ENCODE peak calls at places on chromosomes 6 and 20, in five cellular contexts. One of them, this sample, is unnamed. For H3K79me2 and H4K20me1, the result is how much of the 10 kb centered on the place peaks cover.

GRCh38 chr6:27592481-27593199 is 119.7 kb upstream of the ZNF184 start:
- DNase-seq in GM23338: peak
- DNase-seq in neural progenitor cell: peak
- DNase-seq in SK-N-SH: no peak
- DNase-seq in endothelial cell of umbilical vein: peak
- DNase-seq in this sample: peak

GRCh38 chr6:110547266-110547964 is 71.0 kb upstream of the SLC22A16 start:
- DNase-seq in endothelial cell of umbilical vein: no peak
- DNase-seq in SK-N-SH: no peak
- DNase-seq in GM23338: no peak
- DNase-seq in neural progenitor cell: no peak
- DNase-seq in this sample: no peak

GRCh38 chr20:59214083-59214482 is 50.5 kb downstream of the ZNF831 start:
- DNase-seq in SK-N-SH: no peak
- DNase-seq in GM23338: no peak
- DNase-seq in endothelial cell of umbilical vein: no peak
- DNase-seq in neural progenitor cell: no peak
- DNase-seq in this sample: no peak

GRCh38 chr6:24313477-24314141 is 44.2 kb downstream of the DCDC2 start:
- DNase-seq in neural progenitor cell: peak
- DNase-seq in endothelial cell of umbilical vein: peak
- DNase-seq in GM23338: peak
- DNase-seq in SK-N-SH: no peak
- DNase-seq in this sample: no peak

GRCh38 chr6:127118505-127119360 is at the start of gene RSPO3:
- DNase-seq in endothelial cell of umbilical vein: peak
- DNase-seq in GM23338: peak
- DNase-seq in neural progenitor cell: peak
- DNase-seq in SK-N-SH: peak
- DNase-seq in this sample: peak

GRCh38 chr20:59004493-59004762 is 2.6 kb downstream of the CTSZ start:
- DNase-seq in GM23338: no peak
- DNase-seq in endothelial cell of umbilical vein: no peak
- DNase-seq in neural progenitor cell: no peak
- DNase-seq in SK-N-SH: no peak
- DNase-seq in this sample: no peak

GRCh38 chr20:45629496-45630100 is at the start of gene WFDC10A:
- DNase-seq in SK-N-SH: peak
- DNase-seq in neural progenitor cell: peak
- DNase-seq in GM23338: peak
- DNase-seq in endothelial cell of umbilical vein: peak
- DNase-seq in this sample: peak

GRCh38 chr6:29553268-29554057 is 6.1 kb downstream of the UBD start:
- DNase-seq in GM23338: peak
- DNase-seq in endothelial cell of umbilical vein: peak
- DNase-seq in SK-N-SH: peak
- DNase-seq in neural progenitor cell: peak
- DNase-seq in this sample: peak

GRCh38 chr6:4598384-4598783 is 177.8 kb upstream of the CDYL start:
- DNase-seq in neural progenitor cell: no peak
- DNase-seq in endothelial cell of umbilical vein: peak
- DNase-seq in SK-N-SH: no peak
- DNase-seq in GM23338: no peak
- DNase-seq in this sample: no peak

GRCh38 chr20:61722146-61722678 is 343.5 kb downstream of the TAF4 start:
- DNase-seq in GM23338: no peak
- DNase-seq in SK-N-SH: peak
- DNase-seq in endothelial cell of umbilical vein: no peak
- DNase-seq in neural progenitor cell: no peak
- DNase-seq in this sample: peak

GRCh38 chr6:32685603-32686002 is 19.1 kb upstream of the HLA-DQB1 start:
- DNase-seq in neural progenitor cell: no peak
- DNase-seq in GM23338: no peak
- DNase-seq in endothelial cell of umbilical vein: no peak
- DNase-seq in SK-N-SH: no peak
- DNase-seq in this sample: no peak

GRCh38 chr20:22836877-22837276 is 198.2 kb upstream of the SSTR4 start:
- DNase-seq in endothelial cell of umbilical vein: no peak
- DNase-seq in GM23338: no peak
- DNase-seq in SK-N-SH: no peak
- DNase-seq in neural progenitor cell: no peak
- DNase-seq in this sample: no peak

DNA sequence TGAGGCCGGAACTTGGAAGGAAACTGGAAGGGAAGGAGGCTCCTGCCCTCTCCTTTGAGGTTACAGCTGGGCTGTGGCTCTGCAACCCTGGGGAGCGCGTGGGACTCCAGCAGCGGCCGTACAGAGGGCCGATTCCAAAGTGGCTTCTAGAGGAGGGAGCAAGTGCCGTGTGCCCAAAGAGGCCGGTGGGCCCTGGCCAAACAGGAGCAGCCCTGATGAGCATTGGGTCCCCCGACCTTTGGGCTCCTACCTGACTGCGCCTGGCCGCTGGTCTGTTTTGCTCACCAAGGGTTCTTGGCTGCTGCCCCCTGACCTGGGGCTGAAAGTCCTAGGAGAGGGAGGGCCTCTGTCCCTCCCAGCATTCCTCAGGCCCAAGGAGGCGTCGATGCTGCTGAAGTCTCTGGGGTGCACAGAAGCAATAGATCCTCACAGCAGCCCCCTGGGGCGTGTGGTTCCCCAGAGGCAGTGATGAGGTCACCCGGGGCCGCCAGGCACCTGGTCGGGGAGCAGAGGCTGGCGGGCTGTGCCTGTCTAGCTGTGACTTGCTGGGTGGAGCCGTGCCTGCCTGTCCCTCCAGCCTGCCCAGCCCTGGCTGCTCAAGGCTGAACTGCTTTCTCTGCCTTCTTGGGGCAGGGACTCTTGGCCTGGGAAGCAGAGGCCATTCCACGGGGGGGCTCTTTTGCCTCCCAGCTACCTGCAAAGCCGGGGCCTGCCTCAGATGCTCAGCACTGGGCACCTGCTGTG is 9.8 kb downstream of the RBM38 start:
- DNase-seq in neural progenitor cell: no peak
- DNase-seq in endothelial cell of umbilical vein: no peak
- DNase-seq in SK-N-SH: no peak
- DNase-seq in GM23338: no peak
- DNase-seq in this sample: no peak
- H3K79me2 ChIP-seq in neural progenitor cell: half or more
- H3K79me2 ChIP-seq in endothelial cell of umbilical vein: under half
- H3K79me2 ChIP-seq in SK-N-SH: under half
- H3K79me2 ChIP-seq in GM23338: half or more
- H3K79me2 ChIP-seq in this sample: under half

DNA sequence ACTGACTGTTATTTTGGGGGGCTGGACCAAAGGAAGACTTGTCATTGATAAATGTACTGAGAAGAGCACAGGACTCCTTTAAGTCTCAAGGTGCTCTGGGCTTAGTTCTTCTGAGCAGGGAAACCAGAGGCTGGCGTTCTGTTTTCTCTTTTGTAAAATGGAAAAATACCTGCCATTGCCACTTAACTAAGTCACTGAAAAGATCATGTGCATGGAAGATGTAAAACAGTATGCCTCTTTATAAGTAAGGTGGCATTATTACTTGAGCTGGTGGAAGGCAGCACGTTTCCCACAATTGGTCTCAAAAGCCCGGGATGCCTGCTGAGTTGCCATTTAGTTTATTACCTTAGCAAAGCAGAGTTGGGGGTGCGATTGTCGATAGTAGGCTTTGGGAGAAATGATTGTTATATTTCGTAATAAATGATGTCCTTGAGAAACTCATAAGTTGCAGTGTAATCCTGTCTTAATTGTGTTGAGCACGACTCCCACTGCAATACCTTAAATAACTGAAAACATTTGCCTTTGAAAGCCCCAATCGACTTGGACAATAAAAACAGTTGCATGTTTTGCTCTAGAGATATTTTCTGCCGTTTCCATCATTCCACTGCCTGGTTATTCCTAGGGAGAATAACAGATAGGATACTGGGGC is 3.6 kb downstream of the JARID2 start:
- DNase-seq in endothelial cell of umbilical vein: no peak
- DNase-seq in GM23338: no peak
- DNase-seq in neural progenitor cell: peak
- DNase-seq in SK-N-SH: no peak
- DNase-seq in this sample: no peak
- H4K20me1 ChIP-seq in endothelial cell of umbilical vein: under half
- H4K20me1 ChIP-seq in GM23338: half or more
- H4K20me1 ChIP-seq in neural progenitor cell: half or more
- H4K20me1 ChIP-seq in SK-N-SH: under half
- H4K20me1 ChIP-seq in this sample: under half

GRCh38 chr6:56526860-56527544 is 115.7 kb downstream of the DST start:
- DNase-seq in neural progenitor cell: no peak
- DNase-seq in endothelial cell of umbilical vein: no peak
- DNase-seq in SK-N-SH: no peak
- DNase-seq in GM23338: no peak
- DNase-seq in this sample: peak

GRCh38 chr6:56525976-56526375 is 116.7 kb downstream of the DST start:
- DNase-seq in endothelial cell of umbilical vein: no peak
- DNase-seq in SK-N-SH: no peak
- DNase-seq in GM23338: no peak
- DNase-seq in neural progenitor cell: peak
- DNase-seq in this sample: no peak

GRCh38 chr6:56522871-56523270 is 119.8 kb downstream of the DST start:
- DNase-seq in endothelial cell of umbilical vein: no peak
- DNase-seq in neural progenitor cell: no peak
- DNase-seq in GM23338: no peak
- DNase-seq in SK-N-SH: no peak
- DNase-seq in this sample: no peak

GRCh38 chr6:56527934-56528333 is 114.8 kb downstream of the DST start:
- DNase-seq in SK-N-SH: no peak
- DNase-seq in GM23338: no peak
- DNase-seq in neural progenitor cell: no peak
- DNase-seq in endothelial cell of umbilical vein: no peak
- DNase-seq in this sample: no peak

GRCh38 chr6:56524891-56525703 is 117.6 kb downstream of the DST start:
- DNase-seq in neural progenitor cell: no peak
- DNase-seq in GM23338: no peak
- DNase-seq in endothelial cell of umbilical vein: no peak
- DNase-seq in SK-N-SH: no peak
- DNase-seq in this sample: peak
- H3K27ac ChIP-seq in neural progenitor cell: peak
- H3K27ac ChIP-seq in GM23338: peak
- H3K27ac ChIP-seq in endothelial cell of umbilical vein: no peak
- H3K27ac ChIP-seq in SK-N-SH: peak
- H3K27ac ChIP-seq in this sample: peak

DNA sequence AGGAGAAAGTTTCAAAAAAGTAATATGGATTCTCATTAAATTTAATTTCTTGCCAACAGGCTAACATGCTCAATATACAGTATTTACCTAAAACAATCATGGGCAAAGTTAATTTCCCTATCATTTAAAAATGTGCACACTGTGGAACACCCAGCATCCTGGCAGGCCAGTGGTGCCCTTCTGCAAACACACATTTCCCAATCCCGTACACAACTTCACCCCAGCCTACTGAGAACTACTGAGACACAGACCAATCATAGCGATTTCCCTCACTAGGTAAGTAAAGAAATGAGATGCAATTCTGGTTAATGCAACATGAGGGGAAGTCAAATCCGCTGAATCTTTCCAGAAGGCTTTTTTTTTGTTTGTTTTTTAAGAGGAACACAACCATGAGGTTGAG is 7.6 kb downstream of the USP45 start:
- DNase-seq in SK-N-SH: no peak
- DNase-seq in neural progenitor cell: no peak
- DNase-seq in GM23338: no peak
- DNase-seq in endothelial cell of umbilical vein: no peak
- DNase-seq in this sample: no peak
- H3K79me2 ChIP-seq in SK-N-SH: under half
- H3K79me2 ChIP-seq in neural progenitor cell: under half
- H3K79me2 ChIP-seq in GM23338: under half
- H3K79me2 ChIP-seq in endothelial cell of umbilical vein: under half
- H3K79me2 ChIP-seq in this sample: under half

GRCh38 chr20:41152108-41152757 is 14.9 kb downstream of the PLCG1 start:
- DNase-seq in neural progenitor cell: no peak
- DNase-seq in GM23338: no peak
- DNase-seq in endothelial cell of umbilical vein: peak
- DNase-seq in SK-N-SH: no peak
- DNase-seq in this sample: no peak
- H4K20me1 ChIP-seq in neural progenitor cell: half or more
- H4K20me1 ChIP-seq in GM23338: half or more
- H4K20me1 ChIP-seq in endothelial cell of umbilical vein: under half
- H4K20me1 ChIP-seq in SK-N-SH: half or more
- H4K20me1 ChIP-seq in this sample: under half

DNA sequence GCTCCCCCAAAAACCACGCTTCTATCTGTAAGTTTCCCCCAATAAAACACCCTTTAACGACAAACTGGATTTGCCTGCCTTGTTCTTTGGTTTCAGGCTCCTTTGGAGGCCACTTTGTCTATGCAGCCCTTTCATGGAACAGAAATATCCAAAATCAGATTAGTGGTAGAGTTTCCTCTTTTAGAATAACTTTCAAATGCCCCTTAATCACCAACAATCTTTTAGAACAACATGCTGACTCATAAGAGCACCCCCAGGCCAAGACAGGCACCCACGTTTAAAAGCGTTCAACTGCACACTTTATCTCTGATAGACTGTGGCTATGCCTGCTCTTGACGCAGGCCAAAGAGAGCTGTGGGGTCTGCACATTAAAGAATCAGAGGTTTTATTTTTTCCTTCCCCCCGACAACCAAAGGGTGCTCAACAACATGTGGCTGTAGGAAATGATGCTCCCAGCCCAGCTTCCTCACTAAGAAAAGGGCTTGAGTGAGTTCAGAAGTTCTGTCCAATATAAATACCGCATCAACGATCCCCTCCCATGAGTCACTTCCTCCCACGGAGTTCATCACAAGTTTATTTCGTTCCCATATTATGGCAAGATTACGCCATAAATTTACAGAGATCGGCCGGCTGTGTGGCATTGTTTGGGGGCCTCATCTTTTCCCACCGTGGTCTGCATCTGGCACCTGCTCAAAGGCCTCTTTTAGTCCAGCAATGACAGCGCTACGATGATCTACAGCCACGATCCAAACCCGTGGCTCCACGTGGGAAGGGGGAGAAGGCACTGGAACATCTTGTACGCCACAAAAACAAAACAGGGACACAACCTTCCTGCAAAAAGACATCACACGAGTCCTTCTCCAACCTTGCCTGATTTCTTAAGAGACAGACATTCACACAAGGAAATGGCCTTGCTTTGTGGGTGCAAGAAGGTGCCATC is 88.8 kb upstream of the NFATC2 start:
- DNase-seq in endothelial cell of umbilical vein: peak
- DNase-seq in SK-N-SH: peak
- DNase-seq in neural progenitor cell: no peak
- DNase-seq in GM23338: no peak
- DNase-seq in this sample: peak
- H3K27ac ChIP-seq in endothelial cell of umbilical vein: peak
- H3K27ac ChIP-seq in SK-N-SH: peak
- H3K27ac ChIP-seq in neural progenitor cell: no peak
- H3K27ac ChIP-seq in GM23338: no peak
- H3K27ac ChIP-seq in this sample: peak